ENCODE peak calls at places on chromosomes 3 and 15, in seven cellular contexts. E is GM10248, N is NCI-H1092 treated with DMSO at 0.1 percent for 48 hours, Z is mesothelial cell of epicardium, X is nephron progenitor cell, U is LHCN-M2, W is NCI-H2081. R is an unnamed sample.
A peak's percentile ranks its signal among the peaks of the same experiment; 100 is the strongest.

GRCh38 chr3:100971776-100972175 is 21.4 kb downstream of the ABI3BP start:
- DNase-seq in E (no peak), N (no peak), Z (no peak), X (no peak), U (peak; percentile 15), W (no peak), R (no peak)

GRCh38 chr15:89591834-89592233 is 16.6 kb downstream of the TICRR start:
- DNase-seq in E (no peak), N (no peak), Z (no peak), X (no peak), U (peak; percentile 55), W (no peak), R (no peak)

GRCh38 chr3:123379041-123379830 is 69.7 kb downstream of the ADCY5 start:
- DNase-seq in E (no peak), N (no peak), Z (no peak), X (no peak), U (no peak), W (no peak), R (no peak)

GRCh38 chr3:46348811-46349482 is 5.0 kb upstream of the CCR2 start:
- DNase-seq in E (no peak), N (no peak), Z (no peak), X (no peak), U (no peak), W (no peak), R (no peak)

GRCh38 chr3:17039579-17039978 is 154.8 kb downstream of the PLCL2 start:
- DNase-seq in E (no peak), N (no peak), Z (no peak), X (no peak), U (peak; percentile 83), W (no peak), R (no peak)

GRCh38 chr3:154071154-154071553 is 50.0 kb upstream of the ARHGEF26 start:
- DNase-seq in E (no peak), N (no peak), Z (no peak), X (no peak), U (no peak), W (no peak), R (no peak)

GRCh38 chr3:30073622-30074021 is 532.8 kb upstream of the TGFBR2 start:
- DNase-seq in E (no peak), N (no peak), Z (no peak), X (no peak), U (peak; percentile 36), W (no peak), R (no peak)

GRCh38 chr3:134485620-134486576 is at the start of the genes ANAPC13 and CEP63:
- DNase-seq in E (peak; percentile 93), N (peak; percentile 98), Z (peak; percentile 91), X (peak; percentile 85), U (peak; percentile 99), W (peak; percentile 99), R (peak; percentile 76)

GRCh38 chr3:105868450-105868744 is 415 bp downstream of the CBLB start:
- DNase-seq in E (peak; percentile 26), N (peak; percentile 61), Z (peak; percentile 64), X (peak; percentile 69), U (peak; percentile 63), W (peak; percentile 47), R (peak; percentile 56)

GRCh38 chr15:79644091-79644490 is 212.0 kb downstream of the MINAR1 start:
- DNase-seq in E (no peak), N (no peak), Z (no peak), X (no peak), U (peak; percentile 90), W (no peak), R (no peak)

GRCh38 chr3:84209473-84209872 is 749.3 kb upstream of the CADM2 start:
- DNase-seq in E (no peak), N (no peak), Z (no peak), X (no peak), U (no peak), W (no peak), R (no peak)